ENCODE peak calls at places on chromosomes 1 and 21, in six cellular contexts. I is CD14-positive monocyte, J is amygdala, O is DMS79, H is activated gamma-delta T cell treated with Interleukin-2 at 50 U/mL for 16 hours, E is GM12891. Q is an unnamed sample.

GRCh38 chr1:78275456-78275855 is 215.3 kb upstream of the PTGFR start:
- DNase-seq in O (no peak), J (no peak), I (no peak), H (no peak), E (no peak), Q (peak)

GRCh38 chr21:43911935-43912487 is 47.0 kb downstream of the AGPAT3 start:
- DNase-seq in J (no peak), H (no peak), O (no peak), E (no peak), I (no peak), Q (no peak)

GRCh38 chr1:15128520-15129313 is 24.8 kb upstream of the TMEM51 start:
- DNase-seq in H (peak), I (peak), O (no peak), E (peak), J (peak), Q (peak)

GRCh38 chr1:63945943-63946342 is 172.1 kb downstream of the ROR1 start:
- DNase-seq in H (no peak), E (no peak), J (no peak), I (no peak), O (no peak), Q (no peak)

GRCh38 chr1:154574715-154575114 is 7.1 kb downstream of the CHRNB2 start:
- DNase-seq in O (peak), H (no peak), E (no peak), J (peak), I (no peak), Q (peak)

GRCh38 chr1:242605521-242605920 is 81.0 kb upstream of the PLD5 start:
- DNase-seq in E (no peak), H (no peak), O (no peak), I (no peak), J (no peak), Q (no peak)

GRCh38 chr1:85149805-85150204 is 51.0 kb downstream of the SYDE2 start:
- DNase-seq in E (no peak), I (no peak), H (no peak), J (no peak), O (no peak), Q (no peak)

GRCh38 chr1:18119978-18120377 is 12.4 kb downstream of the IGSF21 start:
- DNase-seq in H (no peak), I (no peak), O (no peak), J (no peak), E (no peak), Q (no peak)

GRCh38 chr1:162873671-162874666 is 13.0 kb upstream of the CCDC190 start:
- DNase-seq in E (no peak), J (no peak), I (no peak), O (no peak), H (no peak), Q (peak)

GRCh38 chr1:238648756-238649155 is 737.6 kb upstream of the CHRM3 start:
- DNase-seq in J (no peak), E (no peak), I (no peak), O (no peak), H (no peak), Q (peak)

GRCh38 chr1:37940299-37940947 is 6.4 kb downstream of the INPP5B start:
- DNase-seq in I (no peak), O (no peak), J (no peak), H (no peak), E (no peak), Q (no peak)

GRCh38 chr1:233668725-233669294 is 54.9 kb downstream of the KCNK1 start:
- DNase-seq in H (no peak), E (no peak), I (no peak), J (no peak), O (no peak), Q (peak)

GRCh38 chr21:40846057-40846456 is 901 bp downstream of the DSCAM start:
- DNase-seq in H (no peak), O (no peak), J (no peak), E (no peak), I (no peak), Q (no peak)

GRCh38 chr1:36565576-36566501 is 83.1 kb upstream of the CSF3R start:
- DNase-seq in E (no peak), J (no peak), H (no peak), I (peak), O (no peak), Q (no peak)

GRCh38 chr1:227790868-227791267 is 24.6 kb upstream of the PRSS38 start:
- DNase-seq in E (no peak), I (no peak), O (no peak), H (no peak), J (no peak), Q (no peak)